ENCODE peak calls at places on chromosome 22, in six cellular contexts. F is adrenal gland, X is uterus, Y is NB4, O is ovary, J is sigmoid colon. G is an unnamed sample.

GRCh38 chr22:32854351-32854804 is 52.9 kb downstream of the TIMP3 start:
- DNase-seq in F (no peak), X (no peak), Y (no peak), O (no peak), J (no peak), G (no peak)

GRCh38 chr22:31605851-31606585 is 56.0 kb downstream of the PISD start:
- DNase-seq in F (no peak), X (no peak), Y (no peak), O (no peak), J (peak), G (no peak)

GRCh38 chr22:19707347-19708322 is 6.7 kb upstream of the SEPTIN5 start:
- DNase-seq in F (no peak), X (no peak), Y (no peak), O (no peak), J (peak), G (no peak)

GRCh38 chr22:44341431-44342346 is 28.9 kb upstream of the SHISAL1 start:
- DNase-seq in F (no peak), X (peak), Y (no peak), O (peak), J (peak), G (no peak)

GRCh38 chr22:43289976-43290663 is 53.1 kb downstream of the SCUBE1 start:
- DNase-seq in F (peak), X (peak), Y (no peak), O (peak), J (peak), G (peak)

GRCh38 chr22:44274918-44275665 is 37.7 kb downstream of the SHISAL1 start:
- DNase-seq in F (no peak), X (no peak), Y (no peak), O (no peak), J (no peak), G (no peak)

GRCh38 chr22:21450858-21451331 is 16.3 kb upstream of the TMEM191C start:
- DNase-seq in F (no peak), X (no peak), Y (no peak), O (no peak), J (peak), G (no peak)

GRCh38 chr22:29319072-29319471 is 3.6 kb upstream of the RASL10A start:
- DNase-seq in F (no peak), X (no peak), Y (no peak), O (no peak), J (no peak), G (no peak)

GRCh38 chr22:23478175-23478574 is 101.9 kb downstream of the IGLL1 start:
- DNase-seq in F (no peak), X (no peak), Y (peak), O (no peak), J (no peak), G (no peak)

GRCh38 chr22:27220349-27220748 is 563.0 kb downstream of the MIAT start:
- DNase-seq in F (no peak), X (no peak), Y (no peak), O (no peak), J (peak), G (no peak)

GRCh38 chr22:39820266-39820665 is 73.3 kb downstream of the ENTHD1 start:
- DNase-seq in F (peak), X (no peak), Y (no peak), O (no peak), J (no peak), G (peak)

GRCh38 chr22:19349778-19350475 is 58.4 kb upstream of the CLTCL1 start:
- DNase-seq in F (no peak), X (no peak), Y (no peak), O (no peak), J (no peak), G (no peak)

GRCh38 chr22:42560781-42561180 is 7.0 kb downstream of the SERHL2 start:
- DNase-seq in F (no peak), X (no peak), Y (peak), O (no peak), J (no peak), G (no peak)

GRCh38 chr22:46990937-46991520 is 228.6 kb downstream of the TBC1D22A start:
- DNase-seq in F (no peak), X (no peak), Y (no peak), O (peak), J (no peak), G (no peak)

GRCh38 chr22:19811811-19812771 is 42.6 kb downstream of the GNB1L start:
- DNase-seq in F (no peak), X (no peak), Y (no peak), O (peak), J (peak), G (no peak)

GRCh38 chr22:45452565-45453449 is 39.3 kb downstream of the RIBC2 start:
- DNase-seq in F (no peak), X (no peak), Y (no peak), O (no peak), J (no peak), G (no peak)

GRCh38 chr22:47192106-47192650 is 429.7 kb downstream of the TBC1D22A start:
- DNase-seq in F (no peak), X (no peak), Y (peak), O (peak), J (peak), G (no peak)

GRCh38 chr22:35589071-35589735 is 27.9 kb downstream of the MB start:
- DNase-seq in F (peak), X (peak), Y (peak), O (peak), J (peak), G (peak)

GRCh38 chr22:46563381-46564083 is 26.1 kb upstream of the CELSR1 start:
- DNase-seq in F (peak), X (peak), Y (peak), O (peak), J (peak), G (no peak)

GRCh38 chr22:21010426-21011113 is 4.4 kb upstream of the P2RX6 start:
- DNase-seq in F (no peak), X (no peak), Y (no peak), O (no peak), J (no peak), G (no peak)

GRCh38 chr22:28034760-28035401 is 115.8 kb upstream of the PITPNB start:
- DNase-seq in F (peak), X (peak), Y (no peak), O (peak), J (peak), G (no peak)

DNA sequence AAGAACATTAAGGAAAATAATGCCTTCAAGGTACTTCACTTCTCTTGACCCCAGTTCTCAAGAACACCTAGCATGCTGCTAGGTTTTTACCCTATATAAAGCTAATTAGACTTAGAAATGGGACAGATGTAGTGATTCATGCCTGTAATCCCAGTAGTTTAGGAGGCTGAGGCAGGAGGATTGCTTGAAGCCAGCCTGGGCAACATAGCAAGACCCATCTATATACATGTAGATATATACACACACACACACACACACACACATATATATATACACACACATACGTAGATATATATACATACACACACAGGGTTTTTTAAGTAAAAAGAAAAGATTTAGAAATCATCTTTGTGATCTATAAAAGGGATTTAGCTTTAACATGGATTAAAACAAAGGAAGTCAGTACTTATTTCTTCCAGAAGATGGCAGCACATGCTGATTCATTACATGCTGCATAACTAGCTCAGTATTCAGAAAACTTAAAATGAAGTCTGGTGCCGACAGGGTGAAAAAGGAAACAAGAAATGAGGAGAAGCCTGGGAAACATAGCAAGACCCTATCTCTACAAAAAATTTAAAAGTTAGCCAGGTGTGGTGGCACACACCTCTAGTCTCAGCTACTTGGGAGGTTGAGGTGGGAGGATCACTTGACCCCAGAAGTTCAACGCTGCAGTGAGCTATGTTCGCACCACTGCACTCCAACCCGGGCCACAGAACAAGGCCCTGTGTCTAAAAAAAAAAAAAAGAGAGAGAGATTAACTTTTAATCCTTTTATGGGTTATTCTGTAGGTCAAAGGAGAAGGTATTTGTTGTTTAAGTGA is 28.5 kb upstream of the RBX1 start:
- DNase-seq in F (peak), X (no peak), Y (peak), O (no peak), J (no peak), G (peak)
- TF ChIP-seq POLR2A in F (no peak), X (no peak), Y (no peak), O (no peak), J (no peak), G (no peak)

GRCh38 chr22:50015451-50016307 is 3.1 kb upstream of the IL17REL start:
- DNase-seq in F (no peak), X (no peak), Y (no peak), O (no peak), J (peak), G (no peak)

GRCh38 chr22:50017701-50018224 is 5.2 kb upstream of the IL17REL start:
- DNase-seq in F (no peak), X (no peak), Y (no peak), O (no peak), J (peak), G (no peak)

GRCh38 chr22:50014655-50015401 is 2.3 kb upstream of the IL17REL start:
- DNase-seq in F (no peak), X (no peak), Y (no peak), O (no peak), J (peak), G (no peak)

GRCh38 chr22:50016988-50017700 is 4.6 kb upstream of the IL17REL start:
- DNase-seq in F (no peak), X (no peak), Y (no peak), O (no peak), J (peak), G (no peak)

GRCh38 chr22:50016308-50016987 is 3.9 kb upstream of the IL17REL start:
- DNase-seq in F (no peak), X (no peak), Y (no peak), O (no peak), J (peak), G (no peak)
- TF ChIP-seq POLR2A in F (no peak), X (no peak), Y (no peak), O (no peak), J (no peak), G (no peak)

DNA sequence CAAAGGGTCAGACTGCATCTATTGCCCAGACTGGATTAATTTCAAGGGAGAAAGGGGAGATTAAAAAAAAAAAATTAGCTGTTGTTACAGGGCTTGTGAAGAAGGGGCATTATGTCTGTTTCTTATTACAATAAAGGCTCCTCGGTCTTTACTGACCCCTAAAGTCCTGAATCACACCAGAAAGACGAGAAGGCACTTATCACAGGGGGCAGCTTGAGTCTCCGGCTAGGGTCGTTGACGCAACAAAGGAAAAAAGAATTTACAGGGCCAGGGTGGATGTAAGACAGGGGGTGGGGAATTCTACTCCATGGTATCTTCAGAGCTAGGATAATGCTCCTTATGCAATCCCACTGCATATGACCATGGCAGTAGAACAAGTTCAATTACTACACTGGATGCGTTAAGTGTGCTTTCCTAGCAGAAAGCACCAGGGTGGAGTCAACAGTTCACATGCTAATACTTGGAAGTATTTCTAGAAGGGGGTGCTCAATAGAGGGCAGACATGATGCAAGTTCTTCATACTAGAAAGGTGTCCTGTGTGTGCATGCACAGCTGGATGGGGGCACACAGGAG is 16.5 kb downstream of the DDX17 start:
- DNase-seq in F (no peak), X (no peak), Y (no peak), O (no peak), J (no peak), G (no peak)
- TF ChIP-seq POLR2A in F (no peak), X (no peak), Y (no peak), O (no peak), J (no peak), G (no peak)

DNA sequence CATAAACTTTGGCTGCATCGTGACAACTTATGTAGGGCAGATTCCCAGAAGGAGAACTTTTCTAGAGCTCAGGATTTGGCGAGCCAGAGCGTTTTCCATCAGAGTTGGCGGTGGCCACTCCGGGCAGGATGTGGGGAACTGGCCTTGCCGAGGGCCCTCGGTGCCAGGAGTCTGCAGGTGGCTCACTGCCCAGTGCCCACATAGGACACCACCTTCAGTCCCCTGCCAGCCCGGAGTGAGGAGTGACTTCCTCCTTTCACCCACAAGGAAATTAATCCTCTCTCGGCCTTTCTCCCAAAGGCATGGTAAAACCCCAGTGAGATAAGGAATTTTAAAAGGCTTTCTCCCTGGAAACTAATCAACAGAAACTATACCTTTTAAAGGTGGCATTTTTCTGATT is 1.6 kb upstream of the LGALS2 start:
- DNase-seq in F (peak), X (peak), Y (peak), O (no peak), J (no peak), G (no peak)
- TF ChIP-seq POLR2A in F (no peak), X (no peak), Y (no peak), O (no peak), J (no peak), G (no peak)

GRCh38 chr22:30425616-30426394 is at the start of gene MTFP1:
- DNase-seq in F (peak), X (peak), Y (peak), O (peak), J (peak), G (no peak)
- TF ChIP-seq POLR2A in F (no peak), X (no peak), Y (peak), O (no peak), J (no peak), G (peak)

DNA sequence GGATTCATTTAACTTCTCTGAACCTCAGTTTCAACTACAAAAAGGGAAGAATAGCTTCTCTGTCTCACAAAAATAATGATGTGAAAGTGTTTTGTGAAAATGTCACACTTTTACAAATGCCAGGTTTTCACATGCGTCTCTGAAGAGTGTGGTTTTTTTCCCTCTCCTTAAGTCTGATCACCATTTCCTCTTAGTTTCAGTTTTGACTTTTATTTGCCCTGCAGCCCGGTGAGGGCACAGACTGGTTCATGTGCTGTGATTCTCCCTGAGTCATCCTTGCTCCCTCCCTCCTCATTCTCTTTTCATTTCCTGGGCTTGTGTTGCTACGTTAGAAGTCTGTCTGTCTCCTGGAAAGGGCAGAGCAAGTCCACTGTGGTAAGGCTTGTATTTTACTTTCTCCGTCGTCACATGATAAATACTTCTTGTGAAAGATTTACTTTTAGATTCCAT is 67.8 kb downstream of the BID start:
- DNase-seq in F (peak), X (no peak), Y (peak), O (peak), J (peak), G (peak)
- TF ChIP-seq POLR2A in F (peak), X (no peak), Y (no peak), O (no peak), J (no peak), G (no peak)

GRCh38 chr22:24554316-24555159 is at the start of gene GUCD1:
- DNase-seq in F (peak), X (no peak), Y (peak), O (peak), J (no peak), G (peak)

GRCh38 chr22:24555160-24555495 is 190 bp upstream of the GUCD1 start:
- DNase-seq in F (peak), X (peak), Y (peak), O (peak), J (peak), G (peak)

GRCh38 chr22:24553597-24554315 is 1.2 kb downstream of the GUCD1 start:
- DNase-seq in F (peak), X (peak), Y (peak), O (no peak), J (peak), G (no peak)

GRCh38 chr22:24559471-24559870 is 3.7 kb downstream of the SNRPD3 start:
- DNase-seq in F (no peak), X (no peak), Y (no peak), O (no peak), J (no peak), G (no peak)

GRCh38 chr22:24555496-24556253 is at the start of gene SNRPD3:
- DNase-seq in F (peak), X (peak), Y (peak), O (peak), J (peak), G (peak)
- TF ChIP-seq POLR2A in F (peak), X (peak), Y (peak), O (peak), J (peak), G (peak)

G was measured in H54.